ENCODE peak calls at places on chromosome 10, in seven cellular contexts. M, X, G, H, F, S and R are unnamed samples.

GRCh38 chr10:99784025-99784730 is 1.7 kb downstream of the ABCC2 start:
- DNase-seq in M (no peak), X (no peak), G (peak; percentile 90), H (no peak), F (no peak), S (peak; percentile 72), R (peak; percentile 65)

GRCh38 chr10:35661236-35661635 is 19.1 kb upstream of the FZD8 start:
- DNase-seq in M (no peak), X (no peak), G (no peak), H (no peak), F (no peak), S (peak; percentile 27), R (no peak)

GRCh38 chr10:101441539-101442455 is 87.8 kb downstream of the BTRC start:
- DNase-seq in M (peak; percentile 91), X (peak; percentile 65), G (peak; percentile 78), H (no peak), F (no peak), S (peak; percentile 84), R (peak; percentile 39)

GRCh38 chr10:80459047-80459865 is 5.1 kb downstream of the TSPAN14 start:
- DNase-seq in M (peak; percentile 79), X (no peak), G (no peak), H (no peak), F (peak; percentile 43), S (peak; percentile 89), R (no peak)

GRCh38 chr10:1712314-1712713 is 25.0 kb downstream of the ADARB2 start:
- DNase-seq in M (no peak), X (no peak), G (no peak), H (no peak), F (no peak), S (no peak), R (no peak)

GRCh38 chr10:79106251-79106650 is 37.5 kb downstream of the ZMIZ1 start:
- DNase-seq in M (no peak), X (no peak), G (no peak), H (no peak), F (no peak), S (no peak), R (no peak)

GRCh38 chr10:114413398-114413797 is 9.1 kb upstream of the AFAP1L2 start:
- DNase-seq in M (no peak), X (no peak), G (no peak), H (no peak), F (no peak), S (no peak), R (no peak)

GRCh38 chr10:3777876-3778707 is 6.9 kb downstream of the KLF6 start:
- DNase-seq in M (no peak), X (no peak), G (peak; percentile 16), H (no peak), F (no peak), S (peak; percentile 64), R (no peak)

GRCh38 chr10:13608246-13608853 is 21.6 kb downstream of the PRPF18 start:
- DNase-seq in M (no peak), X (no peak), G (no peak), H (no peak), F (no peak), S (no peak), R (peak; percentile 43)

GRCh38 chr10:79060641-79061255 is 8.0 kb upstream of the ZMIZ1 start:
- DNase-seq in M (no peak), X (no peak), G (no peak), H (no peak), F (no peak), S (no peak), R (no peak)

GRCh38 chr10:77715081-77715480 is 77.5 kb upstream of the KCNMA1 start:
- DNase-seq in M (peak; percentile 45), X (no peak), G (no peak), H (no peak), F (no peak), S (no peak), R (peak; percentile 55)

GRCh38 chr10:69413221-69413865 is 3.4 kb downstream of the TACR2 start:
- DNase-seq in M (peak; percentile 86), X (peak; percentile 59), G (peak; percentile 70), H (peak; percentile 49), F (peak; percentile 89), S (peak; percentile 81), R (peak; percentile 29)

GRCh38 chr10:69415951-69416350 is 767 bp downstream of the TACR2 start:
- DNase-seq in M (no peak), X (no peak), G (no peak), H (no peak), F (no peak), S (no peak), R (no peak)

GRCh38 chr10:69412232-69412631 is 4.5 kb downstream of the TACR2 start:
- DNase-seq in M (no peak), X (no peak), G (no peak), H (no peak), F (no peak), S (no peak), R (no peak)

GRCh38 chr10:69415049-69415448 is 1.7 kb downstream of the TACR2 start:
- DNase-seq in M (no peak), X (no peak), G (no peak), H (no peak), F (no peak), S (no peak), R (no peak)

DNA sequence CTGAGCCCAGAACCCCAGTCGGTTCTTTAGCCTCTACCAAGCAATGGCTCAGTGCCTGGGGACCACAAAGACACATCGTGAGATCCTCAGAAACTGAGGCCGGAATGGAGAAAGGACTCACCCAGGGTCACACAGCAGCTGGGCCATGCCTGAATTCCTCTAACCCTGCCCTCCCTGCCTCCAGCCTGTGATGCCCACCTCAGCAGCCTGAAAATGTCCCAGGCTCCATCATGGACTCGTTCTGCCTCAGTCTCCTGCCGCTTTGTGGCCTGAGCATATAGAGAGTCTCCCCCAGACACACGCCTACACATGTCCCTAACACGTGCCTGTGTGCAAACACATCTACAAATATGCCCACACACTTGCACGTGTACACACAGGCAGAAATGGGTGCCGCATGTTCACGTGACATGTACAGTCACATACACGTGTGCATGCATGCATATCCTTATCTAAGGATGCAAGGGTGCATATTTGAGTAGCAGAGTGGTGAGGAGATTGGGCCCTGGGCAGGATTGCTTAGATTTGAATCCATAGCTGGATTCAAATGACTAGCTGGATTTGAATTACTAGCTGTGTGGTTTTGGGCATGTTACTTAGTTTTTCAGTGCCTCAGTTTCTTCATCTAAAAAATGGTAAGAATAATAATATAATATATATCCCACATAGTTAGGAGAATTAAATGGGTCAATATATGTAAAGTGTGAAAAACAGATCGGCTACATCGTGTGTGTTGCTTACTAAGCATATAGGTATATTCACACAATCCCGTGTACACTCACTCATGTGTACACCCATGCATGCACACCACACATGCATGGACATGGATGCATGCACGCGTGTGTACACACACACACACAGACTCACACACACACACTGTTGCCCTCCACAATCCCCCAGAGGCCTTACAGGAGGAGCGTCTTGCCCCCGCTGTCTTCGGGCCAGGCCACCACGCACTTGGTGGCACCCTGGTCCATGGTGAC is 2.4 kb downstream of the TACR2 start:
- DNase-seq in M (no peak), X (no peak), G (no peak), H (no peak), F (no peak), S (no peak), R (no peak)
- H3K4me1 ChIP-seq in M (no peaks in the 10 kb centered on the region), X (no peaks in the 10 kb centered on the region), G (peaks cover 3% of the 10 kb centered on the region), H (no peaks in the 10 kb centered on the region), F (no peaks in the 10 kb centered on the region), S (peaks cover 2% of the 10 kb centered on the region), R (peaks cover 15% of the 10 kb centered on the region)

GRCh38 chr10:84123362-84123761 is 15.9 kb upstream of the GHITM start:
- DNase-seq in M (no peak), X (no peak), G (no peak), H (no peak), F (no peak), S (no peak), R (no peak)
- H3K23ac ChIP-seq in M (no peak overlapping the region), X (no peak overlapping the region), G (no peak overlapping the region), H (no peak overlapping the region), F (no peak overlapping the region), S (no peak overlapping the region), R (no peak overlapping the region)

GRCh38 chr10:95480901-95481491 is 80.2 kb downstream of the SORBS1 start:
- DNase-seq in M (peak; percentile 76), X (no peak), G (no peak), H (no peak), F (peak; percentile 42), S (no peak), R (peak; percentile 78)
- H3K4me1 ChIP-seq in M (peaks cover 34% of the 10 kb centered on the region), X (peaks cover 28% of the 10 kb centered on the region), G (no peaks in the 10 kb centered on the region), H (peaks cover 22% of the 10 kb centered on the region), F (peaks cover 10% of the 10 kb centered on the region), S (no peaks in the 10 kb centered on the region), R (peaks cover 4% of the 10 kb centered on the region)

GRCh38 chr10:127408733-127409132 is 140.4 kb upstream of the NPS start:
- DNase-seq in M (no peak), X (no peak), G (peak; percentile 15), H (no peak), F (no peak), S (no peak), R (no peak)
- H3K23ac ChIP-seq in M (no peak overlapping the region), X (no peak overlapping the region), G (no peak overlapping the region), H (no peak overlapping the region), F (no peak overlapping the region), S (no peak overlapping the region), R (no peak overlapping the region)

GRCh38 chr10:72013202-72013945 is 49.2 kb downstream of the CHST3 start:
- DNase-seq in M (no peak), X (no peak), G (no peak), H (no peak), F (no peak), S (no peak), R (no peak)

GRCh38 chr10:72012801-72013200 is 48.6 kb downstream of the CHST3 start:
- DNase-seq in M (no peak), X (no peak), G (no peak), H (no peak), F (no peak), S (no peak), R (no peak)

GRCh38 chr10:72011468-72011867 is 47.3 kb downstream of the CHST3 start:
- DNase-seq in M (no peak), X (no peak), G (no peak), H (no peak), F (no peak), S (no peak), R (no peak)

GRCh38 chr10:72011016-72011415 is 46.8 kb downstream of the CHST3 start:
- DNase-seq in M (no peak), X (no peak), G (no peak), H (no peak), F (no peak), S (no peak), R (no peak)

DNA sequence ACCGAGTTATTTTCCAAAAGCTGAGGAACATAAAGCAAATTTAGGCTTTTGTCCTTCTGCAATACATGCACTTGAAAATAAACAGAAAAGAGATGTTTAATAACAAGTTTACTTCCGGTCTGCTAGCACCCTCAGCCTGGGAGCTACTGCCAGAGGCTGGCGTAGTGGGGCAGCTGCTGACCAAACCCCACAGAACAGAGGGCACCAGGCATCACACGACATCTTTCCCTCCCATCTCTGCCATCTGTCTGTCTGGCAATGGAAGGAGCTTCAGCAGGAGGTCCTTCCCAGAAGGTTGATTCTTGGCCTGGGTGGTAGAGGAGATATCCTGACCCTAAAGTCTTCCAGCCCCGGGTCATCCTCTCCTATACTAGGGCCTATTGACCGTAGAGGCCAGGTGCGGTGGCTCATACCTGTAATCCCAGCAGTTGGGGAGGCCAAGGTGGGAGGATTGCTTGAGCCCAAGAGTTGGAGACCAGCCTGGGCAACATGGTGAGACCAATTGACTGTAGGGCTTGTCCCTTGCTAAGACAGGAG is 47.8 kb downstream of the CHST3 start:
- DNase-seq in M (no peak), X (no peak), G (no peak), H (no peak), F (no peak), S (no peak), R (no peak)
- H3K4me1 ChIP-seq in M (no peaks in the 10 kb centered on the region), X (peaks cover 22% of the 10 kb centered on the region), G (peaks cover 22% of the 10 kb centered on the region), H (no peaks in the 10 kb centered on the region), F (no peaks in the 10 kb centered on the region), S (peaks cover 19% of the 10 kb centered on the region), R (peaks cover 30% of the 10 kb centered on the region)